ENCODE peak calls at places on chromosomes 4 and X, in four cellular contexts. J is HCT116, D is suprapubic skin, C is upper lobe of left lung. S is an unnamed sample.

GRCh38 chr4:122673252-122673651 is 52.4 kb upstream of the IL21 start:
- DNase-seq in D (no peak), C (no peak), J (no peak), S (no peak)

GRCh38 chr4:103718993-103719319 is 829 bp downstream of the TACR3 start:
- DNase-seq in C (no peak), J (no peak), D (no peak), S (no peak)

GRCh38 chrX:46574337-46574940 is 874 bp downstream of the CHST7 start:
- DNase-seq in D (no peak), J (no peak), C (no peak), S (no peak)

GRCh38 chr4:174928575-174929253 is 10.6 kb downstream of the ADAM29 start:
- DNase-seq in J (no peak), C (no peak), D (no peak), S (no peak)

GRCh38 chrX:102959471-102959870 is 22.4 kb downstream of the RAB40AL start:
- DNase-seq in J (peak; percentile 4), C (no peak), D (no peak), S (no peak)

GRCh38 chr4:81499840-81500239 is 28.1 kb upstream of the RASGEF1B start:
- DNase-seq in J (no peak), D (no peak), C (no peak), S (no peak)

GRCh38 chr4:140069068-140069467 is 84.9 kb downstream of the MAML3 start:
- DNase-seq in J (no peak), D (no peak), C (peak; percentile 83), S (no peak)

GRCh38 chr4:3225946-3226345 is 23.0 kb upstream of the MSANTD1 start:
- DNase-seq in D (no peak), C (no peak), J (no peak), S (no peak)

GRCh38 chrX:103384672-103385071 is 8.3 kb downstream of the BEX3 start:
- DNase-seq in C (no peak), D (no peak), J (no peak), S (no peak)

GRCh38 chr4:188613976-188614375 is 474.7 kb downstream of the TRIML1 start:
- DNase-seq in D (no peak), C (no peak), J (no peak), S (no peak)

GRCh38 chr4:184343400-184344177 is 125.9 kb upstream of the ENPP6 start:
- DNase-seq in D (peak; percentile 80), J (peak; percentile 6), C (peak; percentile 88), S (peak; percentile 66)

GRCh38 chr4:139232751-139233150 is 47.3 kb downstream of the MGARP start:
- DNase-seq in D (no peak), J (no peak), C (no peak), S (no peak)

GRCh38 chr4:124178449-124179021 is 534.0 kb downstream of the ANKRD50 start:
- DNase-seq in D (no peak), J (no peak), C (no peak), S (no peak)

GRCh38 chr4:25970691-25971427 is 56.8 kb downstream of the SMIM20 start:
- DNase-seq in D (peak; percentile 35), C (no peak), J (no peak), S (no peak)
- TF ChIP-seq POLR2A in D (no peak), C (no peak), J (no peak), S (no peak)

DNA sequence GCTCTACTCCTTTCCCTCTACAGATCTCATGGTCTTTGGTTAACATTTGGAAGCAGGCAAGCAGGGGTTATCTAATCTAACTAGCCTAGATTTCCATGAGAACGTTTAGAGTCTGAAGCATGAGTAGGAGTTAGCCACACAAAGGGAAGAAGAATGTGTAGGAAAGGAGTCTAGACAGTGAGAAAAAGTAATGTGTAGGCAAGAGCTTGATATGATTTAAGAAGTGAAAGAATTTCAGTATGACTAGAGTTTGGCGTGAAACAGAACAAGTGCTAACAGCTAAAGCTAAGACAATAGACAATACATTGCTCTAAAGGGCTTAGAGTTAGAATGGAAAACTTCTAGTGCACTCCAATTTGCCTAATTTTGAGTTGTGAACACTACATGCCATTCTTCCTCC is 10.8 kb downstream of the CXCL8 start:
- DNase-seq in D (no peak), J (no peak), C (no peak), S (no peak)
- TF ChIP-seq POLR2A in D (no peak), J (no peak), C (no peak), S (no peak)

GRCh38 chr4:43778187-43778915 is 670.3 kb downstream of the KCTD8 start:
- DNase-seq in J (no peak), C (no peak), D (no peak), S (no peak)

GRCh38 chr4:43776371-43776770 is 672.2 kb downstream of the KCTD8 start:
- DNase-seq in J (no peak), C (no peak), D (no peak), S (no peak)

GRCh38 chr4:43782391-43782790 is 666.2 kb downstream of the KCTD8 start:
- DNase-seq in D (no peak), J (no peak), C (no peak), S (no peak)

GRCh38 chr4:43781125-43781524 is 667.5 kb downstream of the KCTD8 start:
- DNase-seq in J (no peak), D (no peak), C (no peak), S (no peak)
- TF ChIP-seq POLR2A in J (no peak), D (no peak), C (no peak), S (no peak)

GRCh38 chrX:30220646-30221045 is 5.3 kb downstream of the MAGEB2 start:
- DNase-seq in J (no peak), C (no peak), D (no peak), S (no peak)

GRCh38 chrX:30212172-30212571 is 3.2 kb upstream of the MAGEB2 start:
- DNase-seq in D (no peak), J (no peak), C (no peak), S (no peak)

GRCh38 chrX:30219372-30219771 is 4.0 kb downstream of the MAGEB2 start:
- DNase-seq in C (no peak), J (no peak), D (no peak), S (no peak)

GRCh38 chrX:30217465-30217864 is 2.1 kb downstream of the MAGEB2 start:
- DNase-seq in C (no peak), J (no peak), D (no peak), S (no peak)

GRCh38 chrX:30215357-30215843 is at the start of gene MAGEB2:
- DNase-seq in C (no peak), J (peak; percentile 77), D (no peak), S (no peak)
- TF ChIP-seq POLR2A in C (no peak), J (no peak), D (no peak), S (no peak)

DNA sequence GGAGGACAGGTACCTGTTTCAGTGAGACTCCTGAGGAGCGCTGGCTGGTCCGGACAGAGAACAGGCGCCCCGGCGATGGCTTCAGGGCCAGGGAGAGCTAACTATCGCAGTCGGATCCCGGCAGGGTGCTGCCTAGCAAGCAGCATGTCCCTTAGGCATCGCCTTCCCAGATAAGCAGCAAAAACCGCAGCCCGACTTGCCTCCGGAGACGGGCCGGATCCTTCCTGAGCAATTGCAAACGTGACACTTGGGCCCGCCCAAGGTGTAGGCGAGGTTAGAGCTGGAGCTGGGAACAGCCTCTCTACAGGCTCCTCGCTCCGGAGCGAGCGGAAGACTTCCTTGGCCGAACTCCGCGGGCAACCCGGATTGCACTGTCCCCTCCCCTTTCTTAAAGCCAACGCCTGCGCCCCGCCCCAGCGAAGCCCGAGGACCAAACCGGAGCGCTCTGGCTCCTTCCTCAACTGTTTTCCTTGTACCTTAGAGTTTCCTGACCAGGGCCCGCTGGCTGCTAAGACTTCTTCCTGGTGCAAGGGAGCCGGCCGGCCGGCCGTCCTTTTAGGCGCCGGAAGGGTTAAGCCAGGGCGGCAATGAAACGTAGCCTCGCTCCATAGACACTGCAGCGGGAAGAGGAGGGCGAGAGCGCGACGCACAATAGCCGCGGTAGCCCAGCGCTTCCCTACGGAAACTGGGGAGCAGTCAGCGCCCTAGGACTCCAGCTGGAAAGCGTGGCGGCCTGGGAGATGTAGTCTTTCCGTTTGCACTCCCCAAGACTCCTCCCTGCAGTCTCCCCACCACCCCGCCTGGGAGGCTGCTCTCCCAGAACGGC is at the start of gene OPHN1:
- DNase-seq in C (peak; percentile 83), D (peak; percentile 84), J (peak; percentile 55), S (peak; percentile 68)
- TF ChIP-seq POLR2A in C (no peak), D (no peak), J (no peak), S (no peak)

GRCh38 chrX:136880452-136881013 is at the start of gene RBMX:
- DNase-seq in C (peak; percentile 93), J (peak; percentile 89), D (peak; percentile 88), S (peak; percentile 85)
- TF ChIP-seq POLR2A in C (no peak), J (peak; percentile 97), D (peak; percentile 97), S (peak; percentile 95)

S was measured in breast epithelium.